ENCODE peak calls at places on chromosomes 5 and 9, in six cellular contexts. D, Y, L, I, K and R are unnamed samples.
A peak's percentile ranks its signal among the peaks of the same experiment; 100 is the strongest.

GRCh38 chr5:27788184-27788583 is 749.8 kb upstream of the CDH9 start:
- DNase-seq in L (no peak), I (no peak), D (no peak), K (no peak), Y (no peak), R (no peak)

GRCh38 chr5:59596586-59597348 is 296.8 kb downstream of the PDE4D start:
- DNase-seq in D (no peak), L (peak; percentile 25), K (no peak), Y (no peak), I (no peak), R (no peak)

GRCh38 chr5:124628721-124629596 is 117.5 kb downstream of the ZNF608 start:
- DNase-seq in L (peak; percentile 98), Y (no peak), I (peak; percentile 70), K (peak; percentile 82), D (no peak), R (no peak)

GRCh38 chr9:36119476-36119875 is 17.1 kb upstream of the GLIPR2 start:
- DNase-seq in D (no peak), Y (no peak), K (no peak), I (no peak), L (no peak), R (no peak)

GRCh38 chr9:123119566-123119965 is 86.1 kb downstream of the GPR21 start:
- DNase-seq in K (no peak), L (no peak), Y (no peak), D (no peak), I (no peak), R (no peak)

GRCh38 chr5:162209005-162209605 is 141.5 kb downstream of the GABRG2 start:
- DNase-seq in K (no peak), D (no peak), L (no peak), Y (peak; percentile 64), I (no peak), R (peak; percentile 69)

GRCh38 chr9:134632329-134632728 is 9.3 kb upstream of the COL5A1 start:
- DNase-seq in Y (no peak), K (no peak), L (no peak), D (peak; percentile 39), I (peak; percentile 38), R (no peak)

GRCh38 chr9:88537743-88538055 is 2.7 kb downstream of the NXNL2 start:
- DNase-seq in L (peak; percentile 96), K (peak; percentile 45), D (no peak), I (no peak), Y (peak; percentile 18), R (peak; percentile 27)

GRCh38 chr9:17658237-17658636 is 79.4 kb downstream of the SH3GL2 start:
- DNase-seq in D (no peak), Y (no peak), K (no peak), L (no peak), I (no peak), R (no peak)

GRCh38 chr5:167743685-167744084 is 547.8 kb upstream of the WWC1 start:
- DNase-seq in I (no peak), Y (no peak), D (no peak), L (peak; percentile 84), K (peak; percentile 70), R (no peak)

GRCh38 chr9:124975131-124975530 is 34.2 kb upstream of the GOLGA1 start:
- DNase-seq in K (no peak), L (no peak), I (no peak), Y (no peak), D (no peak), R (no peak)

GRCh38 chr9:5611321-5612186 is 17.4 kb upstream of the RIC1 start:
- DNase-seq in I (no peak), L (no peak), Y (no peak), D (no peak), K (no peak), R (no peak)

GRCh38 chr5:82313016-82313415 is 34.9 kb upstream of the RPS23 start:
- DNase-seq in D (no peak), Y (no peak), I (no peak), L (no peak), K (no peak), R (no peak)

GRCh38 chr5:95178046-95178651 is 106.7 kb downstream of the MCTP1 start:
- DNase-seq in Y (peak; percentile 25), K (no peak), D (no peak), I (no peak), L (no peak), R (no peak)

GRCh38 chr9:120735415-120736126 is 21.3 kb upstream of the MEGF9 start:
- DNase-seq in Y (no peak), I (peak; percentile 60), L (no peak), D (peak; percentile 86), K (peak; percentile 41), R (no peak)

GRCh38 chr5:63923914-63924313 is 38.3 kb downstream of the HTR1A start:
- DNase-seq in I (no peak), L (no peak), K (no peak), D (no peak), Y (no peak), R (no peak)

DNA sequence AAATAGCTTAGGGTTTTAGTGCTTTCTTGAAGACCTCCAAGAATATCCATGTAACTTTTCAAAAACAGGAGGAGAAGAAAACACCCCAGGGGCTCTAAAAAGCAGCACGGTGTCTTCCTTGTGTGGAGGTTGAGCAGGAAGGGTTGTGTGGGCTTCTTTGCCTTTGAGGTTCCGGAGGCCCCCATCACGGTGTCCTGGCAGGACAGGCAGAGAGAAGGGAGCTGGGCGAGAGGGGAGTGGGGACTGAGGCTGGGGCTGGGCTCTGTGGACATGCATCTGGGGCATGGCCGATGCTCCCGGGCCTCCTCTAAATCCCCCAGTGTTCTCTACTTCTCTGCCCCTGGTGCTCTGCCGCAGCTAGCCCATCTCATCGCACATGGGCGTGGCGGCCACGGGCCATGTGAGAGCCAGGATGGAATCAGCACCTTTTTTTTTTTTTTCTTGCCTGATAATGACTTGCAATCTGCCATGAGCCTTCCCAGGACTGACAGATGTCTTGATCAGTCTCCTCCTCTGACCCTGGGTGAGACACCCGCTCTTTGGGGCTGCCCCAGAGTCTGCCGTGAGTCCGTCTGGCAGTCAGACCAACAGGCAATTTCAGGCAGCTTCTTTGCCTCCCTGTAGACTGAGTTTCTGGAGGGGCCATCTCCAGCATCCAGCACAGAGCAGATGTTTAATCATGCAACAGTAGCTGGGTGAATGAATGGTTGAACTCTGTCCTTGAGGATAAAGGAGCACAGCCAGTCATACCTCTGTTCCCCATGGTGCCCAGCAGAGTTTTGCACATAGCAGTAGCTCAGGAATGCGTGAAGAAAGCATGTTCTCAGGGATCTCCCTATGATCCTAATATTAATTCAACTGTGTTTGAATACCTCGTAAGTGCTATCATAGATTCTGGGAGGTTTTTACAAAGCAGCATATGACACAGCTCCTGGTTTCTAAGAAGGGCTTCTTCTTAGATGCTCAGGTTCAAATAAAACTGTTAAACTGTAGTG is 12.1 kb downstream of the CXCL14 start:
- DNase-seq in L (no peak), Y (no peak), K (no peak), D (no peak), I (no peak), R (no peak)
- TF ChIP-seq CTCF in L (peak; percentile 50), Y (no peak), K (no peak), D (no peak), I (no peak), R (no peak)

DNA sequence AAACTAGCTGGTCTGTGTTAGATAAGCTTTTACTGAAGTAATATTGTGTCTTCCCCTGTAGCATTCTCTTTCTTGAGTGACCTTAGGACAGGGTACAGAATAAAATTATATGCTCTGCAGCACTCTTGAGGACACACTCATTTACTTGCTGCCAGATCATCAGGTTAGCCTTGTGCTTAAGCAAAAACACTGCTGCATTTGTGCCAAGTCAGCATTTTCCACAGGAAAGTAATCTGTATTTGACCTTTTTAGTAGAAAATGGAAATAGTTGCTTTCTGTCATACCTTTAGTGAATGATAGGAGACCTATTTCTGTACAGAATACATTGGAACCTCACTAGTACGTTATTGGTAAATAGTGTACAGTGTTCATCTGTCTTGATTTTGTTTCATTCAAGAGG is 54.2 kb downstream of the LMNB1 start:
- DNase-seq in L (no peak), D (no peak), K (no peak), I (no peak), Y (no peak), R (no peak)
- TF ChIP-seq CTCF in L (no peak), D (no peak), K (no peak), I (no peak), Y (no peak), R (no peak)

DNA sequence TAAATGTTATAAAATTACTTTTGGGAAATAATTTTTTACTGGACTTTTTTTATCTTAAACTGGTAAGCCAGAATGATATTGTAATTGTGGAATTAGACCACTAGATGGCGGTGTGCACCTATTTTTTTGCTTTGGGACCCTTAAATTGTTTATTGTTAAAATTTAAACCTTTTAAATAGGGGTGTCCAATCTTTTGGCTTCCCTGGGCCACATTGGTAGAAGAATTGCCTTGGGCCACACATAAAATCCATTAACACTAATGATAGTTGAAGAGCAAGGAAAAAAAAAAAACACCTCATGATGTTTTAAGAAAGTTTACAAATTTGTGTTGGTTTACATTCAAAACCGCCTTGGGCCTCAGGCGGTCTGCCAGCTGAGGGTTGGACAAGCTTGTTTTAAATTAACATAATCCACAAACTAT is 28.4 kb upstream of the GADD45G start:
- DNase-seq in L (no peak), I (no peak), D (no peak), K (no peak), Y (no peak), R (no peak)
- TF ChIP-seq CTCF in L (peak; percentile 93), I (peak; percentile 81), D (peak; percentile 81), K (peak; percentile 66), Y (peak; percentile 93), R (peak; percentile 97)

DNA sequence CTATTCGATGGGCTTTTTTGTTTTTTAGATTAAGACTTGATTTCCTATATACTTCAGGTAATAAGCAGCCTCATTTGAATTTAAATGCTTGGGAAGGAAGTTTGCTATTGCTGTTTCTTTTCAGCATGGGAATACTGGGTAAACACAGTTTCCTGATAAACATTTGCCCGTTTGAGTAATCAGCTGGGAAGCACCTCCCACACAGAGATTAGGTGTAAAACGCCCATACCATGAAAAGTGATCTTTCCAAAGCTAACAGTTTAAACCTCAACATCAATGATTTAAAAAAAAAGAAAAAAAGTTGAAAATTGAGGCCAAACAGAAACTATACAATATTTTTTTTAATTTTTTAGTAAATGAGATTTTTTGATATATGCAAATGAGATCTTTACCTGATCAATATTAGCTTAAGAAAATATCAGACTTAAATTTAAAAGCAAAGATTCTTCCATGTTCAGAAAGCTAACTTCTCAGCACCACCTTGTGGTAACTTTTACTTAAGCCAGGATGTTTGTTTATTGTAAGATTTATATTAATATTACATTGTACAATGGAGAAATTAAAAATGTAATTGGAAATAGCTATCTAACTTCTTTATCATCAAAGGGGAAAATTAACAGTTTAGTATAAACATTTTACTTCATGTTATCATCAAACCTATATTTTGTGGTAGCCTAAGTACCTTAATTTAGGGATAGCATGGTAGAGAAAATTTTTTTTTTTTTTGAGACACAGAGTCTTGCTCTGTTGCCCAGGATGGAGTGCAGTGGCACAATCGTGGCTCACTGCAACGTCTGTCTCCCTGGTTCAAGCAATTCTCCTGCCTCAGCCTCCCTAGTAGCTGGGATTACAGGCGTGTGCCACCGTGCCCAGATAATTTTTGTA is 39.8 kb downstream of the F2RL2 start:
- DNase-seq in K (no peak), L (no peak), Y (no peak), D (no peak), I (no peak), R (no peak)
- TF ChIP-seq CTCF in K (peak; percentile 56), L (peak; percentile 80), Y (peak; percentile 70), D (peak; percentile 45), I (no peak), R (peak; percentile 40)